ENCODE peak calls at places on chromosomes 3 and 15, in four cellular contexts. One of them, this sample, is unnamed. For H3K4me1, the result is how much of the 10 kb centered on the place peaks cover.

GRCh38 chr3:144660097-144660496 is 688.5 kb downstream of the DIPK2A start:
- DNase-seq in GM12878: no peak
- DNase-seq in H1: no peak
- DNase-seq in HepG2: no peak
- DNase-seq in this sample: no peak

GRCh38 chr15:66761723-66762595 is 59.9 kb downstream of the SMAD6 start:
- DNase-seq in GM12878: no peak
- DNase-seq in H1: no peak
- DNase-seq in HepG2: no peak
- DNase-seq in this sample: no peak

GRCh38 chr3:100634493-100635272 is 25.3 kb downstream of the ADGRG7 start:
- DNase-seq in GM12878: peak
- DNase-seq in H1: no peak
- DNase-seq in HepG2: peak
- DNase-seq in this sample: no peak

GRCh38 chr15:80633235-80633634 is 61.9 kb upstream of the ABHD17C start:
- DNase-seq in GM12878: no peak
- DNase-seq in H1: no peak
- DNase-seq in HepG2: no peak
- DNase-seq in this sample: no peak

GRCh38 chr3:194140520-194141414 is 4.8 kb downstream of the HES1 start:
- DNase-seq in GM12878: no peak
- DNase-seq in H1: peak
- DNase-seq in HepG2: peak
- DNase-seq in this sample: peak

GRCh38 chr3:103787164-103787871 is 1352.5 kb downstream of the ZPLD1 start:
- DNase-seq in GM12878: no peak
- DNase-seq in H1: no peak
- DNase-seq in HepG2: no peak
- DNase-seq in this sample: no peak

GRCh38 chr3:53230789-53231188 is 25.0 kb downstream of the TKT start:
- DNase-seq in GM12878: no peak
- DNase-seq in H1: no peak
- DNase-seq in HepG2: no peak
- DNase-seq in this sample: no peak

GRCh38 chr3:195692361-195692700 is 28.4 kb upstream of the MUC20 start:
- DNase-seq in GM12878: no peak
- DNase-seq in H1: no peak
- DNase-seq in HepG2: no peak
- DNase-seq in this sample: no peak

GRCh38 chr3:106333911-106334618 is 465.3 kb upstream of the CBLB start:
- DNase-seq in GM12878: no peak
- DNase-seq in H1: no peak
- DNase-seq in HepG2: no peak
- DNase-seq in this sample: no peak

GRCh38 chr3:122793568-122794416 is at the start of gene HSPBAP1:
- DNase-seq in GM12878: peak
- DNase-seq in H1: peak
- DNase-seq in HepG2: peak
- DNase-seq in this sample: peak

GRCh38 chr3:63613561-63613960 is 38.9 kb upstream of the SNTN start:
- DNase-seq in GM12878: no peak
- DNase-seq in H1: no peak
- DNase-seq in HepG2: no peak
- DNase-seq in this sample: no peak

GRCh38 chr15:74383695-74384565 is 16.5 kb upstream of the CYP11A1 start:
- DNase-seq in GM12878: peak
- DNase-seq in H1: no peak
- DNase-seq in HepG2: no peak
- DNase-seq in this sample: no peak

GRCh38 chr15:89971592-89971997 is 29.5 kb upstream of the ZNF710 start:
- DNase-seq in GM12878: peak
- DNase-seq in H1: peak
- DNase-seq in HepG2: peak
- DNase-seq in this sample: peak

GRCh38 chr15:57680021-57680420 is 26.5 kb upstream of the POLR2M start:
- DNase-seq in GM12878: no peak
- DNase-seq in H1: no peak
- DNase-seq in HepG2: no peak
- DNase-seq in this sample: no peak

GRCh38 chr15:35159170-35159569 is 74.1 kb upstream of the NANOGP8 start:
- DNase-seq in GM12878: no peak
- DNase-seq in H1: no peak
- DNase-seq in HepG2: no peak
- DNase-seq in this sample: no peak

GRCh38 chr15:50024183-50024795 is 94.7 kb downstream of the ATP8B4 start:
- DNase-seq in GM12878: no peak
- DNase-seq in H1: no peak
- DNase-seq in HepG2: no peak
- DNase-seq in this sample: no peak

GRCh38 chr3:15601399-15602145 is at the start of the genes BTD and HACL1:
- DNase-seq in GM12878: peak
- DNase-seq in H1: peak
- DNase-seq in HepG2: peak
- DNase-seq in this sample: peak

GRCh38 chr3:123110238-123110952 is 43.6 kb downstream of the PDIA5 start:
- DNase-seq in GM12878: no peak
- DNase-seq in H1: no peak
- DNase-seq in HepG2: no peak
- DNase-seq in this sample: no peak

GRCh38 chr3:113266738-113267137 is 55.4 kb downstream of the BOC start:
- DNase-seq in GM12878: no peak
- DNase-seq in H1: no peak
- DNase-seq in HepG2: no peak
- DNase-seq in this sample: no peak

GRCh38 chr15:81338422-81339007 is 14.6 kb upstream of the STARD5 start:
- DNase-seq in GM12878: no peak
- DNase-seq in H1: peak
- DNase-seq in HepG2: no peak
- DNase-seq in this sample: no peak

GRCh38 chr3:46360904-46361303 is 7.0 kb downstream of the CCR2 start:
- DNase-seq in GM12878: no peak
- DNase-seq in H1: no peak
- DNase-seq in HepG2: no peak
- DNase-seq in this sample: no peak

GRCh38 chr3:73192036-73192738 is 130.7 kb downstream of the EBLN2 start:
- DNase-seq in GM12878: no peak
- DNase-seq in H1: peak
- DNase-seq in HepG2: peak
- DNase-seq in this sample: peak

GRCh38 chr3:46031747-46032146 is 4.5 kb upstream of the XCR1 start:
- DNase-seq in GM12878: no peak
- DNase-seq in H1: no peak
- DNase-seq in HepG2: peak
- DNase-seq in this sample: no peak

GRCh38 chr3:152183473-152183872 is 85.3 kb upstream of the MBNL1 start:
- DNase-seq in GM12878: no peak
- DNase-seq in H1: peak
- DNase-seq in HepG2: peak
- DNase-seq in this sample: peak

GRCh38 chr3:72082121-72082715 is 297.3 kb upstream of the PROK2 start:
- DNase-seq in GM12878: peak
- DNase-seq in H1: no peak
- DNase-seq in HepG2: no peak
- DNase-seq in this sample: peak

GRCh38 chr3:39346785-39347585 is 17.5 kb downstream of the CCR8 start:
- DNase-seq in GM12878: no peak
- DNase-seq in H1: no peak
- DNase-seq in HepG2: no peak
- DNase-seq in this sample: no peak

GRCh38 chr3:63795438-63795837 is 23.7 kb upstream of the C3orf49 start:
- DNase-seq in GM12878: no peak
- DNase-seq in H1: no peak
- DNase-seq in HepG2: no peak
- DNase-seq in this sample: no peak

GRCh38 chr3:133938770-133939495 is 43.3 kb upstream of the RAB6B start:
- DNase-seq in GM12878: no peak
- DNase-seq in H1: peak
- DNase-seq in HepG2: no peak
- DNase-seq in this sample: no peak

DNA sequence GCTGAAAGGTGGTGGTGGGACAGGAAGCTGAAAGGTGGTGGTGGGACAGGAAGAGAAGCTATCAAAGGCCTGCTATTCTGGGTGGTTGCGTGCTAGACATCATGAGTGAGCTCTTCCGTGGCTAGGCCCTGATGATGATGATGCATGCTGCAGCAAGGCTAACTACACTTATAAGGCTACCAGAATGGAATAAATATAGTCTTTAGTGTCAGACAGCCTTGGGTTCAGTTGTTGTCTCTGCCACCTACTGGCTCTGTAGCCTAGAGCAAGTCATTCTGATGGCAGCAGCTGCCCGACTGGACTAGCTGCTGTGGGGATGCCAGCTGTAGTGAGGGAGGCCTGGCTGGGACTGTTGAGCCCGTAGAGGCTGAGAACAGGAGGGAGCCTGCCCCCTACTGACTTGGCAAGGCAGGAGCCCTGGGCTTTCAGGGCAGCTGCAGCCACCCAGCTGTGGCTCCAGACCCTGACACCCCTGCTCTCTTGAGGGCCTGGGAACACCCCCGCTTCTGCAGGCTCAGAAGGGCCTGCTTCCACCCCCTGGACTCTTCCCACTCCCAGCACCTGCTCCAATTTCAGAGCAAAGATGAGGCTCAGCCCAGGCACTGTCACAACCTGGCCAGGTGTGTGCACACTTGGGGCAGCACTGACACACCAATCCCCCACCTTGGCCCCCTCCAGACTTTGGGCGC is 21.4 kb upstream of the ZBED2 start:
- DNase-seq in GM12878: no peak
- DNase-seq in H1: no peak
- DNase-seq in HepG2: peak
- DNase-seq in this sample: no peak
- TF ChIP-seq YY1 in GM12878: no peak
- TF ChIP-seq YY1 in H1: no peak
- TF ChIP-seq YY1 in HepG2: no peak
- TF ChIP-seq YY1 in this sample: no peak

GRCh38 chr15:51245628-51246027 is 92.8 kb downstream of the CYP19A1 start:
- DNase-seq in GM12878: no peak
- DNase-seq in H1: no peak
- DNase-seq in HepG2: no peak
- DNase-seq in this sample: no peak
- H3K4me1 ChIP-seq in GM12878: under half
- H3K4me1 ChIP-seq in H1: under half
- H3K4me1 ChIP-seq in HepG2: under half
- H3K4me1 ChIP-seq in this sample: under half

DNA sequence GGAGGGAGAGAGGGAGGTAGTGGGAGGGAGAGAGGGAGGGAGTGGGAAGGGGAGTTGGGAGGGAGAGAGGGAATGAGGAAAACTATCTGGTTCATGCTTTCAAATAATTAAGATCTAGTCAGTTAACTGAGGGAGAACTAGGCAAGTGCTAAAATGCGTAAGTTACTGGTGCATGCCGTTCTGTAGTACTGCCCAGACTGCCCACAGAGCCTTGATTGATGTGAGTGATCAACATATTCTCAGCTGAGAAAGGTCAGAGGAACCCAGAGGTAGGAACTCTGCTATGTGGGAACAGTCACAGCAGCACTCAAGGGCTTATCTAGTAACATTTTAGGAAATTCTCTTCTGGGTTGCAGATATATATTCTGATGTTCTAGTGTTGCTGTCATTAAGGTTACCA is 149.8 kb upstream of the ROBO1 start:
- DNase-seq in GM12878: no peak
- DNase-seq in H1: no peak
- DNase-seq in HepG2: no peak
- DNase-seq in this sample: no peak
- TF ChIP-seq SUZ12 in GM12878: no peak
- TF ChIP-seq SUZ12 in H1: no peak
- TF ChIP-seq SUZ12 in HepG2: no peak
- TF ChIP-seq SUZ12 in this sample: no peak

GRCh38 chr15:62506217-62506805 is 341.2 kb upstream of the C2CD4B start:
- DNase-seq in GM12878: no peak
- DNase-seq in H1: no peak
- DNase-seq in HepG2: peak
- DNase-seq in this sample: peak
- TF ChIP-seq YY1 in GM12878: no peak
- TF ChIP-seq YY1 in H1: no peak
- TF ChIP-seq YY1 in HepG2: no peak
- TF ChIP-seq YY1 in this sample: no peak

GRCh38 chr3:52216585-52217408 is 8.6 kb downstream of the TLR9 start:
- DNase-seq in GM12878: no peak
- DNase-seq in H1: no peak
- DNase-seq in HepG2: no peak
- DNase-seq in this sample: no peak
- H3K4me1 ChIP-seq in GM12878: under half
- H3K4me1 ChIP-seq in H1: under half
- H3K4me1 ChIP-seq in HepG2: half or more
- H3K4me1 ChIP-seq in this sample: under half

This sample was measured in NT2/D1.